ENCODE peak calls at places on chromosome 2, in ten cellular contexts. M is HCT116, N is body of pancreas, B is colonic mucosa, Y is GM12878, W is ovary, T is left ventricle myocardium inferior, P is heart left ventricle, U is A673, A is thyroid gland. C is an unnamed sample. For H3K4me1, the result is how much of the 10 kb centered on the place peaks cover.

GRCh38 chr2:241666627-241667400 is 19.8 kb downstream of the DTYMK start:
- DNase-seq in W (no peak), N (no peak), A (no peak), T (no peak), U (no peak), P (peak), M (no peak), Y (no peak), B (no peak), C (no peak)

GRCh38 chr2:35548171-35548570 is 807.4 kb upstream of the CRIM1 start:
- DNase-seq in P (no peak), M (no peak), A (no peak), N (no peak), W (no peak), U (no peak), B (no peak), Y (no peak), T (no peak), C (no peak)

GRCh38 chr2:47479863-47480262 is 76.9 kb downstream of the MSH2 start:
- DNase-seq in T (no peak), Y (no peak), B (no peak), N (no peak), W (no peak), A (no peak), P (no peak), U (no peak), M (no peak), C (no peak)

GRCh38 chr2:6352906-6353515 is 512.7 kb downstream of the CMPK2 start:
- DNase-seq in N (peak), Y (no peak), W (no peak), T (peak), U (peak), M (no peak), A (peak), P (peak), B (peak), C (peak)

GRCh38 chr2:2018713-2019410 is 274.5 kb upstream of the PXDN start:
- DNase-seq in M (no peak), N (no peak), W (no peak), Y (no peak), U (no peak), A (no peak), P (no peak), T (no peak), B (peak), C (no peak)

GRCh38 chr2:2581331-2582159 is 250.5 kb upstream of the MYT1L start:
- DNase-seq in A (no peak), Y (no peak), T (no peak), N (no peak), U (no peak), M (no peak), W (no peak), P (no peak), B (no peak), C (no peak)

GRCh38 chr2:121710470-121711170 is 26.1 kb downstream of the NIFK start:
- DNase-seq in A (no peak), W (no peak), U (no peak), Y (no peak), P (no peak), T (no peak), M (no peak), B (no peak), N (no peak), C (no peak)

GRCh38 chr2:45882707-45883106 is 231.2 kb downstream of the PRKCE start:
- DNase-seq in Y (no peak), W (no peak), U (no peak), T (peak), N (no peak), A (no peak), P (peak), M (no peak), B (peak), C (no peak)

GRCh38 chr2:73894877-73895276 is 2.1 kb downstream of the ACTG2 start:
- DNase-seq in Y (no peak), U (no peak), T (no peak), M (no peak), P (no peak), N (no peak), B (no peak), W (no peak), A (no peak), C (no peak)
- H3K4me3 ChIP-seq in Y (no peak), U (no peak), T (no peak), M (no peak), P (no peak), N (no peak), B (peak), W (peak), A (no peak), C (no peak)

GRCh38 chr2:177322801-177323261 is 58.3 kb upstream of the NFE2L2 start:
- DNase-seq in N (peak), M (no peak), U (no peak), A (peak), T (no peak), P (no peak), B (peak), W (no peak), Y (no peak), C (peak)
- TF ChIP-seq CTCF in N (no peak), M (no peak), U (no peak), A (no peak), T (no peak), P (no peak), B (no peak), W (no peak), Y (no peak), C (no peak)

DNA sequence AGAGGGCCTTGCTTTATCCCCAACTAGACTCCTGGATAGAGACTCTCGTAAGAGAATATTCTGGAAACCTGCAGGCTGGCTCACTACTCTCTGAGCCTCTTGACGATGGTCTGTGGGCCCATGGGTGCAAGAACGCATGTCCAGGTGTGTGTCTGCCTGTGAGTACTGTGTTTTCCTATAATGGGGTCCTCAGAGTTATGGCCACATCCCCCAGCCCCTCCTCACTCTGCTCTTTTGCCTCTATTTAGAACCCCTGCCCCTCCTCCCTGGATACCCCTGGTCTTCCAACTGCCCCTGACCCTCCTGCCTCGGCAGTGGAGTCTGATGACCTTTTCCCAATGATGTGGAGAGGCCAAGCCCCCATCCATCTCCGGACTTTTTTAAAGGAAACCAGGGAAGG is 148.1 kb downstream of the ZFP36L2 start:
- DNase-seq in T (no peak), A (no peak), Y (no peak), P (no peak), U (no peak), W (no peak), N (no peak), B (no peak), M (no peak), C (no peak)
- H3K4me1 ChIP-seq in T (half or more), A (half or more), Y (under half), P (under half), U (under half), W (under half), N (under half), B (under half), M (under half), C (under half)

DNA sequence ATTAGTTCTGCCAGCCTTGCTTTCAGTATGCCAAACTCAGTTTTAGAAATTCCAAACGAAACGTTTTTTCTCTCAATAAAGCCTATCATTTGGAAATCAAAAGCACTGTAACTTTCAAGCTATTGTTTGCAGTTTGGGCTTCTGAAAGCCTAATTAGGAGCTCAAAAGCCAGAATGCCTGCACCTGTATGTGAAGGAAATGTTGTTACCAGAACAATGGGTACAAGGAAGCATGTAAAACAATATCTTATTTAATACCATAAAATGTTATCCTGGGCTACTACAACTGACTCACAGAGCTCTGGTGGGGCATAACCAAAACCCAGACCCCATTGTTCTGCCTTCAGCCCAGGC is 12.6 kb upstream of the GULP1 start:
- DNase-seq in M (no peak), Y (no peak), T (no peak), B (no peak), W (no peak), P (no peak), U (no peak), A (no peak), N (no peak), C (no peak)
- H3K4me3 ChIP-seq in M (no peak), Y (no peak), T (no peak), B (no peak), W (no peak), P (no peak), U (no peak), A (no peak), N (no peak), C (no peak)

GRCh38 chr2:105782123-105782522 is 37.4 kb downstream of the NCK2 start:
- DNase-seq in Y (no peak), P (no peak), A (no peak), W (no peak), B (no peak), U (peak), T (no peak), M (no peak), N (no peak), C (no peak)
- TF ChIP-seq CTCF in Y (peak), P (no peak), A (no peak), W (no peak), B (no peak), U (peak), T (peak), M (no peak), N (no peak), C (peak)

GRCh38 chr2:230219419-230220331 is at the start of gene SP110:
- DNase-seq in P (peak), U (peak), B (peak), A (peak), N (peak), W (peak), T (peak), M (peak), Y (peak), C (peak)
- H3K4me1 ChIP-seq in P (under half), U (under half), B (under half), A (under half), N (under half), W (under half), T (under half), M (under half), Y (under half), C (under half)

DNA sequence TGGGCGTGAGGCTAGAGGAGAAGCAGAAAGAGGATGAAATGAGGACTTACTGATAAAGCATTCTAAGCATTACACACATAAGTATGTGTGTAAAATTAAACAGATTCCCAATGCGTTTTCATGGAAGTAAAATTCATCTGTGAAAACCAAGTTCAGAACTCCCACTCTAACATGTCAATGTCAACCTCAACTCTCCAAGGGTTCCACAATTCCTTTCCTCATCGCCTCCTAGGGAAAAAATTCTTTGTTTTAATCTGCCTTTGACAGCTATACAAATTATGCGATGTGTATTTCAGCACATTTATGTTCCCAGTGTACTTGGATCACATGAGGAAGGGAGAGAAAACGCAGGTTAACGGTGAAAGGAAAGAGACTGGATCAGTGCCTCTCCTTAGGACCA is 76.6 kb downstream of the CLIP4 start:
- DNase-seq in A (no peak), P (no peak), N (no peak), M (no peak), U (no peak), Y (no peak), T (no peak), W (no peak), B (no peak), C (no peak)
- H3K4me3 ChIP-seq in A (no peak), P (no peak), N (no peak), M (no peak), U (no peak), Y (no peak), T (no peak), W (no peak), B (no peak), C (no peak)

GRCh38 chr2:33033524-33034150 is 86.9 kb downstream of the LTBP1 start:
- DNase-seq in N (no peak), A (no peak), Y (no peak), U (peak), B (no peak), P (no peak), T (no peak), W (no peak), M (peak), C (peak)

GRCh38 chr2:33038799-33039198 is 92.0 kb downstream of the LTBP1 start:
- DNase-seq in B (no peak), T (no peak), W (no peak), U (no peak), Y (no peak), P (no peak), M (no peak), N (no peak), A (no peak), C (no peak)

GRCh38 chr2:33038230-33038629 is 91.5 kb downstream of the LTBP1 start:
- DNase-seq in N (no peak), M (no peak), P (no peak), B (no peak), U (no peak), A (no peak), W (no peak), Y (no peak), T (no peak), C (no peak)

GRCh38 chr2:33032245-33032644 is 85.5 kb downstream of the LTBP1 start:
- DNase-seq in P (no peak), T (no peak), B (no peak), N (no peak), M (no peak), Y (no peak), A (no peak), U (no peak), W (no peak), C (no peak)

GRCh38 chr2:33034784-33035183 is 88.0 kb downstream of the LTBP1 start:
- DNase-seq in Y (no peak), T (no peak), P (no peak), U (no peak), N (peak), W (no peak), A (no peak), B (no peak), M (no peak), C (no peak)
- TF ChIP-seq CTCF in Y (peak), T (peak), P (no peak), U (peak), N (peak), W (peak), A (no peak), B (no peak), M (peak), C (peak)

GRCh38 chr2:160329196-160329595 is 129.1 kb upstream of the ITGB6 start:
- DNase-seq in W (no peak), U (no peak), T (no peak), P (no peak), Y (no peak), N (no peak), B (no peak), A (no peak), M (no peak), C (no peak)
- H3K4me1 ChIP-seq in W (under half), U (half or more), T (half or more), P (half or more), Y (under half), N (under half), B (under half), A (under half), M (under half), C (under half)

C was measured in Caco-2.